ENCODE peak calls at places on chromosome 2, in nine cellular contexts. R is fibroblast of pulmonary artery; G is cardiac fibroblast; I is CD8-positive, alpha-beta memory T cell; S is BE2C; C is ascending aorta; Z is lower lobe of right lung; J is GM12865; O is adrenal gland. P is an unnamed sample.

GRCh38 chr2:43764086-43764710 is 9.6 kb upstream of the DYNC2LI1 start:
- DNase-seq in R (no peak), G (no peak), I (no peak), S (no peak), C (no peak), Z (no peak), J (no peak), O (no peak), P (no peak)

GRCh38 chr2:17363846-17364245 is 154.4 kb downstream of the RAD51AP2 start:
- DNase-seq in R (no peak), G (no peak), I (no peak), S (no peak), C (no peak), Z (no peak), J (no peak), O (no peak), P (no peak)

GRCh38 chr2:27014771-27015433 is 17.9 kb upstream of the TMEM214 start:
- DNase-seq in R (no peak), G (no peak), I (no peak), S (no peak), C (no peak), Z (no peak), J (no peak), O (no peak), P (no peak)

GRCh38 chr2:205077159-205077558 is 531.9 kb downstream of the PARD3B start:
- DNase-seq in R (no peak), G (no peak), I (no peak), S (no peak), C (no peak), Z (no peak), J (no peak), O (no peak), P (no peak)

GRCh38 chr2:69253033-69253535 is 133.9 kb downstream of the GFPT1 start:
- DNase-seq in R (peak), G (peak), I (no peak), S (no peak), C (no peak), Z (no peak), J (no peak), O (no peak), P (peak)

GRCh38 chr2:97928591-97928990 is 67.2 kb downstream of the TMEM131 start:
- DNase-seq in R (no peak), G (no peak), I (no peak), S (no peak), C (no peak), Z (no peak), J (no peak), O (no peak), P (no peak)

GRCh38 chr2:27313882-27314645 is 5.8 kb upstream of the UCN start:
- DNase-seq in R (no peak), G (no peak), I (no peak), S (no peak), C (no peak), Z (peak), J (no peak), O (no peak), P (no peak)

GRCh38 chr2:235666240-235666781 is 172.5 kb downstream of the AGAP1 start:
- DNase-seq in R (peak), G (peak), I (no peak), S (peak), C (no peak), Z (no peak), J (peak), O (no peak), P (peak)

GRCh38 chr2:91477731-91478672 is 2786.5 kb downstream of the RPIA start:
- DNase-seq in R (no peak), G (no peak), I (no peak), S (peak), C (peak), Z (peak), J (no peak), O (peak), P (no peak)

GRCh38 chr2:238003234-238004032 is 36.6 kb downstream of the UBE2F start:
- DNase-seq in R (no peak), G (no peak), I (no peak), S (no peak), C (no peak), Z (no peak), J (no peak), O (no peak), P (no peak)

GRCh38 chr2:6866239-6866745 is 585 bp upstream of the CMPK2 start:
- DNase-seq in R (peak), G (peak), I (peak), S (peak), C (no peak), Z (no peak), J (peak), O (peak), P (peak)

GRCh38 chr2:204451766-204452165 is 93.5 kb upstream of the PARD3B start:
- DNase-seq in R (no peak), G (no peak), I (no peak), S (no peak), C (no peak), Z (no peak), J (no peak), O (no peak), P (no peak)

GRCh38 chr2:191835100-191835499 is 11.8 kb downstream of the CAVIN2 start:
- DNase-seq in R (no peak), G (no peak), I (no peak), S (no peak), C (no peak), Z (no peak), J (no peak), O (no peak), P (no peak)
- H3K4me3 ChIP-seq in R (no peak), G (no peak), I (no peak), S (no peak), C (no peak), Z (no peak), J (no peak), O (no peak), P (no peak)

GRCh38 chr2:229586746-229587705 is 127.3 kb downstream of the DNER start:
- DNase-seq in R (peak), G (peak), I (no peak), S (peak), C (peak), Z (peak), J (peak), O (peak), P (peak)
- H3K4me3 ChIP-seq in R (peak), G (no peak), I (no peak), S (no peak), C (peak), Z (peak), J (no peak), O (no peak), P (peak)

GRCh38 chr2:150224321-150224720 is 263.1 kb downstream of the RND3 start:
- DNase-seq in R (no peak), G (no peak), I (no peak), S (no peak), C (no peak), Z (no peak), J (no peak), O (no peak), P (no peak)
- H3K4me3 ChIP-seq in R (no peak), G (no peak), I (no peak), S (no peak), C (no peak), Z (no peak), J (no peak), O (no peak), P (no peak)

GRCh38 chr2:233418052-233418760 is 63.9 kb downstream of the DGKD start:
- DNase-seq in R (no peak), G (no peak), I (no peak), S (no peak), C (peak), Z (no peak), J (peak), O (no peak), P (no peak)
- H3K4me3 ChIP-seq in R (no peak), G (no peak), I (peak), S (peak), C (peak), Z (no peak), J (peak), O (no peak), P (no peak)

DNA sequence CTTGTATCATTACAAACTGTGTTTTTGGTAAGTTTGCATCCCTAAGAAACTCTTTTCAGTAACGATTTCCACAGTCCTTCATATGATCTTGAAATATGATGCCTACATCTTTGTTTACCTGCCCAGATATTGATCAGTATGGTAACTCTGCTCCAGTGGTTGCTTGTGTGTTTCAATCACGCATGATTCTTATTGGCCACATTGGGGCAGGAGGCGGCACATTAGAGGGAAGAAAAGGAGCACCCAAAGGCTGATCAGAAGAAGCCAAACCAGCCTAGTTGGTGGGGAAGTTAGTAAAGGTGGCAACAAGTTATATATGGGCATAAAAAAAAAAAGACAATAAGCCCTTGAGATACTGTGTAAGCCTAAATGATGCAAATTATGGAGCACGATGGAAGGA is 158.9 kb downstream of the RHBDD1 start:
- DNase-seq in R (no peak), G (no peak), I (no peak), S (no peak), C (no peak), Z (no peak), J (peak), O (no peak), P (no peak)
- H3K4me3 ChIP-seq in R (no peak), G (no peak), I (no peak), S (no peak), C (no peak), Z (no peak), J (no peak), O (no peak), P (no peak)